ENCODE peak calls at places on chromosomes 12 and 14, in eight cellular contexts. D is pancreas, J is heart left ventricle, H is H1, F is testis, Y is Peyer's patch, V is endodermal cell, C is transverse colon. X is an unnamed sample. For H3K4me1, the result is how much of the 10 kb centered on the place peaks cover.

GRCh38 chr12:80226576-80226975 is 127.2 kb downstream of the OTOGL start:
- DNase-seq in H (no peak), F (no peak), Y (no peak), V (no peak), C (no peak), D (no peak), J (no peak), X (no peak)

GRCh38 chr14:74505831-74506230 is 12.3 kb downstream of the ISCA2 start:
- DNase-seq in H (peak), Y (peak), C (no peak), D (no peak), F (no peak), V (no peak), J (no peak), X (no peak)

GRCh38 chr12:17928708-17929366 is 161.2 kb downstream of the RERGL start:
- DNase-seq in H (no peak), D (no peak), F (no peak), J (no peak), V (no peak), Y (no peak), C (no peak), X (no peak)

GRCh38 chr14:83611906-83612305 is 1918.0 kb upstream of the FLRT2 start:
- DNase-seq in F (no peak), V (no peak), J (no peak), C (no peak), Y (no peak), D (no peak), H (no peak), X (no peak)

GRCh38 chr14:52241102-52241793 is 26.2 kb upstream of the PTGDR start:
- DNase-seq in D (no peak), H (no peak), J (no peak), F (no peak), C (no peak), Y (no peak), V (no peak), X (no peak)

GRCh38 chr12:89195470-89195869 is 156.8 kb downstream of the DUSP6 start:
- DNase-seq in V (no peak), J (no peak), Y (no peak), C (no peak), H (no peak), D (no peak), F (no peak), X (no peak)

GRCh38 chr14:31261859-31262739 is 54.5 kb upstream of the HECTD1 start:
- DNase-seq in V (no peak), D (no peak), Y (peak), F (no peak), H (no peak), J (no peak), C (no peak), X (no peak)

GRCh38 chr12:107415834-107416233 is 269.8 kb upstream of the PWP1 start:
- DNase-seq in H (no peak), V (no peak), J (no peak), F (no peak), D (no peak), C (no peak), Y (no peak), X (no peak)

GRCh38 chr14:32564591-32564990 is 235.5 kb downstream of the AKAP6 start:
- DNase-seq in C (no peak), F (no peak), H (no peak), J (no peak), Y (no peak), V (no peak), D (no peak), X (no peak)

GRCh38 chr12:64990991-64991570 is 130.0 kb downstream of the WIF1 start:
- DNase-seq in F (no peak), C (no peak), H (no peak), Y (no peak), V (no peak), D (no peak), J (no peak), X (no peak)

GRCh38 chr14:64856528-64857445 is 22.9 kb downstream of the SPTB start:
- DNase-seq in D (no peak), Y (no peak), H (no peak), J (no peak), C (no peak), V (peak), F (no peak), X (no peak)

GRCh38 chr14:24310666-24311604 is at the start of gene LTB4R:
- DNase-seq in Y (peak), F (peak), J (peak), C (peak), D (peak), H (no peak), V (no peak), X (no peak)

GRCh38 chr12:88432536-88433462 is 147.5 kb downstream of the KITLG start:
- DNase-seq in D (no peak), Y (no peak), J (peak), F (peak), H (no peak), V (no peak), C (no peak), X (no peak)

GRCh38 chr12:52141875-52142274 is 49.9 kb downstream of the KRT80 start:
- DNase-seq in F (no peak), J (no peak), D (no peak), C (no peak), Y (no peak), V (no peak), H (no peak), X (no peak)

GRCh38 chr12:120534703-120535655 is 823 bp downstream of the RNF10 start:
- DNase-seq in J (peak), V (peak), F (peak), H (peak), Y (peak), D (peak), C (peak), X (no peak)

GRCh38 chr12:5489760-5490432 is 58.0 kb downstream of the NTF3 start:
- DNase-seq in Y (no peak), J (no peak), D (no peak), V (no peak), F (no peak), C (no peak), H (no peak), X (peak)

GRCh38 chr12:3935078-3935477 is 61.9 kb upstream of the PARP11 start:
- DNase-seq in C (no peak), D (no peak), H (no peak), J (no peak), F (no peak), Y (no peak), V (no peak), X (no peak)

GRCh38 chr14:81453166-81453766 is 53.1 kb upstream of the STON2 start:
- DNase-seq in F (peak), H (peak), V (peak), C (peak), D (no peak), J (peak), Y (peak), X (no peak)

GRCh38 chr14:77682158-77682553 is 25.7 kb downstream of the ALKBH1 start:
- DNase-seq in H (no peak), Y (no peak), F (no peak), D (no peak), J (no peak), V (no peak), C (no peak), X (no peak)

GRCh38 chr14:22268875-22269274 is 320.1 kb downstream of the DAD1 start:
- DNase-seq in H (no peak), Y (no peak), F (no peak), D (no peak), C (no peak), J (no peak), V (no peak), X (no peak)

GRCh38 chr12:133130808-133131128 is 341 bp downstream of the ZNF10 start:
- DNase-seq in D (peak), C (peak), Y (peak), J (peak), F (peak), H (no peak), V (no peak), X (no peak)

GRCh38 chr14:24888532-24888931 is 161.4 kb downstream of the STXBP6 start:
- DNase-seq in V (no peak), F (no peak), C (no peak), Y (no peak), H (no peak), J (no peak), D (no peak), X (no peak)

GRCh38 chr14:93688794-93689193 is 99.5 kb downstream of the PRIMA1 start:
- DNase-seq in V (no peak), F (no peak), Y (no peak), H (no peak), D (no peak), C (no peak), J (no peak), X (no peak)

GRCh38 chr12:119687344-119687865 is 19.5 kb downstream of the PRKAB1 start:
- DNase-seq in Y (no peak), H (no peak), C (no peak), V (peak), F (no peak), J (no peak), D (no peak), X (no peak)

DNA sequence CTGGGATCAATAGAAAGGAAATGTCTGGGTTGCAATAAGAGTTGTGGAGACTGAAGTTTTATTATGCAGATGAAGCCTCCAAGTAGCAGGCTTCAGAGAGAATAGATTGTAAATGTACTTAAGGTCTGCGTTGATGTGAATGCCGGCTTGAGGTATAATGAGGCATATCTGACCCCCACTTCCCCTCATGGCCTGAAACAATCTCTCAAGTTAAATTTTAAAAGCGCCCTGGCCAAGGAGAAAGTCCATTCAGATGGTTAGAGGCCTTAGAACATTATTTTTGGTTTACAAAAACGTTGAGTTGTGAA is 28.3 kb upstream of the HIGD1C start:
- DNase-seq in F (no peak), C (no peak), J (no peak), D (peak), V (no peak), Y (no peak), H (no peak), X (no peak)
- H3K4me1 ChIP-seq in F (under half), C (under half), J (half or more), D (under half), V (under half), Y (under half), H (under half), X (under half)

GRCh38 chr12:48934312-48934706 is 9.0 kb upstream of the FKBP11 start:
- DNase-seq in H (no peak), F (no peak), Y (no peak), D (no peak), J (no peak), C (no peak), V (peak), X (no peak)
- TF ChIP-seq CTCF in H (peak), F (no peak), Y (peak), D (no peak), J (peak), C (no peak), V (peak), X (no peak)

DNA sequence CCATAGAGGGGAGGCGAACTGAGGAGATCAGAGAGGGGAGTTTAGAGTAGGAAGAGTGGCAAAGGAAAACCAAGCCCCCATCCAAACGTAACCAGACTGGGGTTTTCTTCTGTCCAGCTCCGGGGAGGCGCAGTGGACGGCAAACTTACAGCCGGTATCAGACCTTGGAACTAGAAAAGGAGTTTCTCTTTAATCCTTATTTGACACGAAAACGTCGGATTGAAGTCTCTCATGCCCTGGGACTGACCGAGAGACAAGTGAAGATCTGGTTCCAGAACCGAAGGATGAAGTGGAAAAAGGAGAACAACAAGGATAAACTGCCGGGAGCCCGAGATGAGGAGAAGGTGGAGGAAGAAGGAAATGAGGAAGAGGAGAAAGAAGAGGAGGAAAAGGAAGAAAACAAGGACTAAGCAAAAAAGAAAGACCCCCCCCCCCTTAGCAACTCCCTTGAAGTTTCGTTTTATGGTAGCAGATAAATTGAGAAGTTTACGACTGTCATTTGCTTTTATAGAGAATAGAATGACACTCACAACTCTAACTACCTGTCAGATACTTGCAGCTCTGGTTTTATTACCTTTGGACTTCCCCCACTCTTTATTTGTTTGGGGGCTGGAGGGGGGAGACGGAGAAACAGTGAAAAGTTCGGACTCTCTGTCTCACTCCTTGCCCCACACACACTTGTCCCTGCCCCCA is 2.3 kb downstream of the HOXC8 start:
- DNase-seq in Y (no peak), J (no peak), F (no peak), D (no peak), V (no peak), C (no peak), H (no peak), X (no peak)
- H3K4me1 ChIP-seq in Y (under half), J (under half), F (under half), D (under half), V (under half), C (under half), H (under half), X (under half)

DNA sequence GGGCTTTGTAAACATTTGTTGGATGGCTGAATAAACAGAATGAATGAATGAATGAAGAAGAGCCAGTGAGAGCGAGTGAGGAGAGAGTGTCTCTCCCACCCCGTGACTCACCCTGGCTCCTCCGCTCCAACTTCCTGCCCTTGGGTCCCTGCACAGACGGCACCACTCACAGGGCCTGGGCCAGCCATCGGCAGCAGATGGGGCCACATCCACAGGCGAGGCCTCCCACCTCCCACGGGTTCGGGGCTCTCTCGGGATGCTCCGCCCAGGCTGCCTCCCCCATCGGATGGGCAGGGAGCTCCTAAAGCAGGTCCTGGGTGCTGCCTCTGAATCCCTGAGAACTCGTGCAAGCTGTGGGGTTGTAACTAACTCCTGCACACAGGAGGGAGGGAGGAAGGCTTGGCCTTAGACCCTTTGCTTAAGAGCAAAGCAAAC is 41.3 kb downstream of the CCNK start:
- DNase-seq in V (peak), F (no peak), J (no peak), D (no peak), H (no peak), Y (no peak), C (no peak), X (no peak)
- TF ChIP-seq CTCF in V (peak), F (no peak), J (no peak), D (no peak), H (no peak), Y (no peak), C (no peak), X (no peak)